ENCODE peak calls at places on chromosome 3, in seven cellular contexts. One of them, this sample, is unnamed.
A peak's percentile ranks its signal among the peaks of the same experiment; 100 is the strongest.

GRCh38 chr3:136694321-136694720 is 57.9 kb downstream of the STAG1 start:
- DNase-seq in H9: no peak
- DNase-seq in H1: no peak
- DNase-seq in IMR-90: no peak
- DNase-seq in mesendoderm: no peak
- DNase-seq in trophoblast cell: no peak
- DNase-seq in mesenchymal stem cell: no peak
- DNase-seq in this sample: no peak

GRCh38 chr3:133466531-133467386 is 66.9 kb downstream of the BFSP2 start:
- DNase-seq in H9: no peak
- DNase-seq in H1: no peak
- DNase-seq in IMR-90: no peak
- DNase-seq in mesendoderm: no peak
- DNase-seq in trophoblast cell: peak; percentile 39
- DNase-seq in mesenchymal stem cell: no peak
- DNase-seq in this sample: no peak

GRCh38 chr3:47016934-47017435 is 37.5 kb downstream of the NBEAL2 start:
- DNase-seq in H9: no peak
- DNase-seq in H1: no peak
- DNase-seq in IMR-90: peak; percentile 90
- DNase-seq in mesendoderm: no peak
- DNase-seq in trophoblast cell: no peak
- DNase-seq in mesenchymal stem cell: peak; percentile 80
- DNase-seq in this sample: no peak

GRCh38 chr3:44323341-44323955 is 15.1 kb upstream of the TCAIM start:
- DNase-seq in H9: no peak
- DNase-seq in H1: peak; percentile 54
- DNase-seq in IMR-90: peak; percentile 71
- DNase-seq in mesendoderm: peak; percentile 54
- DNase-seq in trophoblast cell: peak; percentile 80
- DNase-seq in mesenchymal stem cell: peak; percentile 71
- DNase-seq in this sample: peak; percentile 46

GRCh38 chr3:186057594-186057993 is 51.3 kb downstream of the ETV5 start:
- DNase-seq in H9: peak; percentile 50
- DNase-seq in H1: no peak
- DNase-seq in IMR-90: peak; percentile 97
- DNase-seq in mesendoderm: peak; percentile 93
- DNase-seq in trophoblast cell: no peak
- DNase-seq in mesenchymal stem cell: peak; percentile 73
- DNase-seq in this sample: no peak

GRCh38 chr3:159586587-159587202 is 401.9 kb upstream of the IL12A start:
- DNase-seq in H9: peak; percentile 73
- DNase-seq in H1: peak; percentile 68
- DNase-seq in IMR-90: peak; percentile 63
- DNase-seq in mesendoderm: peak; percentile 89
- DNase-seq in trophoblast cell: peak; percentile 24
- DNase-seq in mesenchymal stem cell: peak; percentile 28
- DNase-seq in this sample: peak; percentile 45

GRCh38 chr3:198113219-198114053 is 153.4 kb downstream of the LMLN start:
- DNase-seq in H9: peak; percentile 53
- DNase-seq in H1: peak; percentile 54
- DNase-seq in IMR-90: no peak
- DNase-seq in mesendoderm: peak; percentile 5
- DNase-seq in trophoblast cell: no peak
- DNase-seq in mesenchymal stem cell: peak; percentile 3
- DNase-seq in this sample: no peak

GRCh38 chr3:61631108-61631769 is 69.9 kb downstream of the PTPRG start:
- DNase-seq in H9: no peak
- DNase-seq in H1: no peak
- DNase-seq in IMR-90: no peak
- DNase-seq in mesendoderm: no peak
- DNase-seq in trophoblast cell: no peak
- DNase-seq in mesenchymal stem cell: no peak
- DNase-seq in this sample: no peak

GRCh38 chr3:48952510-48953118 is 34.0 kb downstream of the ARIH2 start:
- DNase-seq in H9: peak; percentile 74
- DNase-seq in H1: peak; percentile 79
- DNase-seq in IMR-90: no peak
- DNase-seq in mesendoderm: peak; percentile 74
- DNase-seq in trophoblast cell: peak; percentile 45
- DNase-seq in mesenchymal stem cell: no peak
- DNase-seq in this sample: no peak

GRCh38 chr3:128497305-128498126 is 4.5 kb upstream of the GATA2 start:
- DNase-seq in H9: peak; percentile 92
- DNase-seq in H1: peak; percentile 97
- DNase-seq in IMR-90: no peak
- DNase-seq in mesendoderm: peak; percentile 95
- DNase-seq in trophoblast cell: peak; percentile 88
- DNase-seq in mesenchymal stem cell: peak; percentile 58
- DNase-seq in this sample: no peak

GRCh38 chr3:183117046-183117445 is 17.8 kb upstream of the MCCC1 start:
- DNase-seq in H9: no peak
- DNase-seq in H1: no peak
- DNase-seq in IMR-90: no peak
- DNase-seq in mesendoderm: no peak
- DNase-seq in trophoblast cell: peak; percentile 49
- DNase-seq in mesenchymal stem cell: no peak
- DNase-seq in this sample: no peak

GRCh38 chr3:78887029-78887428 is 880.8 kb downstream of the ROBO1 start:
- DNase-seq in H9: no peak
- DNase-seq in H1: no peak
- DNase-seq in IMR-90: peak; percentile 74
- DNase-seq in mesendoderm: peak; percentile 61
- DNase-seq in trophoblast cell: peak; percentile 68
- DNase-seq in mesenchymal stem cell: peak; percentile 50
- DNase-seq in this sample: no peak

GRCh38 chr3:197155039-197155438 is 125.4 kb upstream of the MELTF start:
- DNase-seq in H9: no peak
- DNase-seq in H1: no peak
- DNase-seq in IMR-90: no peak
- DNase-seq in mesendoderm: no peak
- DNase-seq in trophoblast cell: no peak
- DNase-seq in mesenchymal stem cell: no peak
- DNase-seq in this sample: no peak

GRCh38 chr3:43870110-43870509 is 179.4 kb downstream of the ABHD5 start:
- DNase-seq in H9: peak; percentile 33
- DNase-seq in H1: no peak
- DNase-seq in IMR-90: peak; percentile 69
- DNase-seq in mesendoderm: peak; percentile 81
- DNase-seq in trophoblast cell: peak; percentile 36
- DNase-seq in mesenchymal stem cell: peak; percentile 66
- DNase-seq in this sample: no peak

GRCh38 chr3:159796226-159796625 is 192.4 kb upstream of the IL12A start:
- DNase-seq in H9: no peak
- DNase-seq in H1: no peak
- DNase-seq in IMR-90: no peak
- DNase-seq in mesendoderm: no peak
- DNase-seq in trophoblast cell: no peak
- DNase-seq in mesenchymal stem cell: peak; percentile 51
- DNase-seq in this sample: no peak

GRCh38 chr3:44825264-44825925 is 36.3 kb upstream of the TMEM42 start:
- DNase-seq in H9: no peak
- DNase-seq in H1: no peak
- DNase-seq in IMR-90: peak; percentile 85
- DNase-seq in mesendoderm: no peak
- DNase-seq in trophoblast cell: no peak
- DNase-seq in mesenchymal stem cell: peak; percentile 69
- DNase-seq in this sample: no peak

GRCh38 chr3:74048686-74049085 is 423.9 kb upstream of the PDZRN3 start:
- DNase-seq in H9: no peak
- DNase-seq in H1: no peak
- DNase-seq in IMR-90: no peak
- DNase-seq in mesendoderm: no peak
- DNase-seq in trophoblast cell: no peak
- DNase-seq in mesenchymal stem cell: no peak
- DNase-seq in this sample: no peak

GRCh38 chr3:32316976-32317375 is 74.7 kb upstream of the CMTM7 start:
- DNase-seq in H9: no peak
- DNase-seq in H1: no peak
- DNase-seq in IMR-90: no peak
- DNase-seq in mesendoderm: no peak
- DNase-seq in trophoblast cell: no peak
- DNase-seq in mesenchymal stem cell: no peak
- DNase-seq in this sample: no peak
- H2BK5ac ChIP-seq in H9: no peak overlapping the region
- H2BK5ac ChIP-seq in H1: no peak overlapping the region
- H2BK5ac ChIP-seq in IMR-90: no peak overlapping the region
- H2BK5ac ChIP-seq in mesendoderm: no peak overlapping the region
- H2BK5ac ChIP-seq in trophoblast cell: no peak overlapping the region
- H2BK5ac ChIP-seq in mesenchymal stem cell: no peak overlapping the region
- H2BK5ac ChIP-seq in this sample: no peak overlapping the region

GRCh38 chr3:5212625-5213573 is 25.4 kb downstream of the EDEM1 start:
- DNase-seq in H9: peak; percentile 76
- DNase-seq in H1: no peak
- DNase-seq in IMR-90: no peak
- DNase-seq in mesendoderm: peak; percentile 60
- DNase-seq in trophoblast cell: no peak
- DNase-seq in mesenchymal stem cell: no peak
- DNase-seq in this sample: no peak

GRCh38 chr3:5213574-5213966 is 26.1 kb downstream of the EDEM1 start:
- DNase-seq in H9: peak; percentile 92
- DNase-seq in H1: peak; percentile 69
- DNase-seq in IMR-90: no peak
- DNase-seq in mesendoderm: peak; percentile 49
- DNase-seq in trophoblast cell: no peak
- DNase-seq in mesenchymal stem cell: no peak
- DNase-seq in this sample: no peak

GRCh38 chr3:5210926-5211325 is 23.4 kb downstream of the EDEM1 start:
- DNase-seq in H9: no peak
- DNase-seq in H1: no peak
- DNase-seq in IMR-90: no peak
- DNase-seq in mesendoderm: no peak
- DNase-seq in trophoblast cell: peak; percentile 91
- DNase-seq in mesenchymal stem cell: no peak
- DNase-seq in this sample: no peak

GRCh38 chr3:5217824-5218595 is 30.5 kb downstream of the EDEM1 start:
- DNase-seq in H9: no peak
- DNase-seq in H1: no peak
- DNase-seq in IMR-90: peak; percentile 51
- DNase-seq in mesendoderm: no peak
- DNase-seq in trophoblast cell: no peak
- DNase-seq in mesenchymal stem cell: no peak
- DNase-seq in this sample: no peak

GRCh38 chr3:5214352-5214751 is 26.8 kb downstream of the EDEM1 start:
- DNase-seq in H9: no peak
- DNase-seq in H1: no peak
- DNase-seq in IMR-90: no peak
- DNase-seq in mesendoderm: no peak
- DNase-seq in trophoblast cell: no peak
- DNase-seq in mesenchymal stem cell: no peak
- DNase-seq in this sample: no peak
- H2BK120ac ChIP-seq in H9: no peak overlapping the region
- H2BK120ac ChIP-seq in H1: peak overlapping the region; percentile 20
- H2BK120ac ChIP-seq in IMR-90: no peak overlapping the region
- H2BK120ac ChIP-seq in mesendoderm: no peak overlapping the region
- H2BK120ac ChIP-seq in trophoblast cell: no peak overlapping the region
- H2BK120ac ChIP-seq in mesenchymal stem cell: no peak overlapping the region
- H2BK120ac ChIP-seq in this sample: no peak overlapping the region

GRCh38 chr3:37148208-37148607 is 26.2 kb downstream of the LRRFIP2 start:
- DNase-seq in H9: no peak
- DNase-seq in H1: no peak
- DNase-seq in IMR-90: no peak
- DNase-seq in mesendoderm: no peak
- DNase-seq in trophoblast cell: no peak
- DNase-seq in mesenchymal stem cell: no peak
- DNase-seq in this sample: no peak

GRCh38 chr3:37145607-37146006 is 28.8 kb downstream of the LRRFIP2 start:
- DNase-seq in H9: no peak
- DNase-seq in H1: no peak
- DNase-seq in IMR-90: no peak
- DNase-seq in mesendoderm: no peak
- DNase-seq in trophoblast cell: peak; percentile 8
- DNase-seq in mesenchymal stem cell: no peak
- DNase-seq in this sample: no peak

GRCh38 chr3:37144806-37145205 is 29.6 kb downstream of the LRRFIP2 start:
- DNase-seq in H9: no peak
- DNase-seq in H1: no peak
- DNase-seq in IMR-90: no peak
- DNase-seq in mesendoderm: peak; percentile 16
- DNase-seq in trophoblast cell: peak; percentile 33
- DNase-seq in mesenchymal stem cell: peak; percentile 47
- DNase-seq in this sample: no peak

GRCh38 chr3:37149246-37149645 is 25.1 kb downstream of the LRRFIP2 start:
- DNase-seq in H9: no peak
- DNase-seq in H1: no peak
- DNase-seq in IMR-90: no peak
- DNase-seq in mesendoderm: no peak
- DNase-seq in trophoblast cell: no peak
- DNase-seq in mesenchymal stem cell: no peak
- DNase-seq in this sample: no peak

DNA sequence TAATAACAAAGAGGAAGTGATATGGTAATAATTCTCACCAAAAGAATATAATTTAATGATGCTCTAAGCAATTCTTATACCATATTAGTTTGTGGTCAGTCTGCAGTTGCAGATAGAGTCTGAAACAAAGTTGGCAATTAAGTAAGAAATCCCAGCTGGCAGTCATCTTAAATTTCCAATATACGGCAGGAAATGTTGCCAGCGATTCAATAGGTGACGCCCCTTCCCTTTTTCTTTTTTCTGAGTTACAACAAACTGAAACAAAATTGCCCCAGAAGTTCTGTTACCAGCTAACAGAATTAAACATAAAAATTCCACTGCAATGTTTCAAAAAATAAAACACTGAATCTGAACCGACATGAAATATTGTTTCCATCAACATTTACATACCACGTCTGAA is 26.7 kb downstream of the LRRFIP2 start:
- DNase-seq in H9: no peak
- DNase-seq in H1: no peak
- DNase-seq in IMR-90: no peak
- DNase-seq in mesendoderm: no peak
- DNase-seq in trophoblast cell: no peak
- DNase-seq in mesenchymal stem cell: no peak
- DNase-seq in this sample: no peak
- H3K79me1 ChIP-seq in H9: no peaks in the 10 kb centered on the region
- H3K79me1 ChIP-seq in H1: no peaks in the 10 kb centered on the region
- H3K79me1 ChIP-seq in IMR-90: peaks cover 31% of the 10 kb centered on the region
- H3K79me1 ChIP-seq in mesendoderm: peaks cover 2% of the 10 kb centered on the region
- H3K79me1 ChIP-seq in trophoblast cell: no peaks in the 10 kb centered on the region
- H3K79me1 ChIP-seq in mesenchymal stem cell: peaks cover 22% of the 10 kb centered on the region
- H3K79me1 ChIP-seq in this sample: no peaks in the 10 kb centered on the region

GRCh38 chr3:141352262-141352984 is 15.9 kb upstream of the ZBTB38 start:
- DNase-seq in H9: no peak
- DNase-seq in H1: no peak
- DNase-seq in IMR-90: peak; percentile 67
- DNase-seq in mesendoderm: no peak
- DNase-seq in trophoblast cell: no peak
- DNase-seq in mesenchymal stem cell: no peak
- DNase-seq in this sample: no peak

GRCh38 chr3:141355242-141355641 is 13.1 kb upstream of the ZBTB38 start:
- DNase-seq in H9: no peak
- DNase-seq in H1: no peak
- DNase-seq in IMR-90: no peak
- DNase-seq in mesendoderm: no peak
- DNase-seq in trophoblast cell: no peak
- DNase-seq in mesenchymal stem cell: no peak
- DNase-seq in this sample: no peak

GRCh38 chr3:141349711-141350110 is 18.6 kb upstream of the ZBTB38 start:
- DNase-seq in H9: no peak
- DNase-seq in H1: no peak
- DNase-seq in IMR-90: no peak
- DNase-seq in mesendoderm: no peak
- DNase-seq in trophoblast cell: no peak
- DNase-seq in mesenchymal stem cell: no peak
- DNase-seq in this sample: no peak

GRCh38 chr3:141354517-141354916 is 13.8 kb upstream of the ZBTB38 start:
- DNase-seq in H9: no peak
- DNase-seq in H1: no peak
- DNase-seq in IMR-90: no peak
- DNase-seq in mesendoderm: no peak
- DNase-seq in trophoblast cell: no peak
- DNase-seq in mesenchymal stem cell: no peak
- DNase-seq in this sample: no peak

GRCh38 chr3:141353652-141354495 is 14.4 kb upstream of the ZBTB38 start:
- DNase-seq in H9: no peak
- DNase-seq in H1: no peak
- DNase-seq in IMR-90: no peak
- DNase-seq in mesendoderm: no peak
- DNase-seq in trophoblast cell: no peak
- DNase-seq in mesenchymal stem cell: no peak
- DNase-seq in this sample: no peak
- H2BK5ac ChIP-seq in H9: no peak overlapping the region
- H2BK5ac ChIP-seq in H1: no peak overlapping the region
- H2BK5ac ChIP-seq in IMR-90: no peak overlapping the region
- H2BK5ac ChIP-seq in mesendoderm: peak overlapping the region; percentile 43
- H2BK5ac ChIP-seq in trophoblast cell: no peak overlapping the region
- H2BK5ac ChIP-seq in mesenchymal stem cell: no peak overlapping the region
- H2BK5ac ChIP-seq in this sample: no peak overlapping the region